ENCODE peak calls at places on chromosomes 7 and 10, in four cellular contexts. B is GM23338, P is progenitor cell of endocrine pancreas, F is right lobe of liver. N is an unnamed sample.

GRCh38 chr7:70571403-70571911 is 560.5 kb upstream of the GALNT17 start:
- DNase-seq in P (no peak), F (no peak), B (no peak), N (no peak)

GRCh38 chr10:5546891-5547683 is 22.3 kb downstream of the CALML3 start:
- DNase-seq in F (peak), P (no peak), B (no peak), N (no peak)

GRCh38 chr7:151699147-151699546 is 177.8 kb downstream of the PRKAG2 start:
- DNase-seq in F (peak), B (no peak), P (no peak), N (no peak)

GRCh38 chr10:60098676-60099601 is 192.6 kb upstream of the CCDC6 start:
- DNase-seq in F (no peak), B (peak), P (no peak), N (no peak)

GRCh38 chr7:116271161-116271979 is 61.0 kb downstream of the TES start:
- DNase-seq in F (no peak), P (no peak), B (no peak), N (no peak)

GRCh38 chr10:87734987-87735827 is 75.5 kb downstream of the PAPSS2 start:
- DNase-seq in P (no peak), B (peak), F (no peak), N (peak)

GRCh38 chr10:6036861-6037321 is 25.3 kb downstream of the IL2RA start:
- DNase-seq in F (no peak), B (no peak), P (no peak), N (no peak)

GRCh38 chr7:120553497-120553896 is 280.5 kb downstream of the KCND2 start:
- DNase-seq in P (no peak), B (no peak), F (no peak), N (no peak)

GRCh38 chr7:29109815-29110385 is 36.4 kb downstream of the CPVL start:
- DNase-seq in B (no peak), P (no peak), F (no peak), N (no peak)

GRCh38 chr7:43364391-43364790 is 218.5 kb upstream of the STK17A start:
- DNase-seq in P (no peak), F (no peak), B (no peak), N (no peak)

GRCh38 chr7:52648903-52649302 is 386.5 kb upstream of the POM121L12 start:
- DNase-seq in P (no peak), F (no peak), B (no peak), N (no peak)

GRCh38 chr10:6737758-6738463 is 157.8 kb upstream of the PRKCQ start:
- DNase-seq in P (no peak), B (no peak), F (no peak), N (no peak)

GRCh38 chr7:81234896-81235295 is 316.0 kb upstream of the SEMA3C start:
- DNase-seq in F (no peak), P (no peak), B (no peak), N (no peak)

GRCh38 chr10:60846173-60846572 is 67.9 kb downstream of the CDK1 start:
- DNase-seq in B (peak), P (no peak), F (no peak), N (no peak)

GRCh38 chr10:74977913-74978847 is 133.3 kb upstream of the SAMD8 start:
- DNase-seq in B (no peak), P (no peak), F (no peak), N (no peak)

GRCh38 chr7:24882989-24883631 is 96.9 kb downstream of the OSBPL3 start:
- DNase-seq in P (no peak), F (no peak), B (no peak), N (no peak)

GRCh38 chr10:94210465-94211186 is 152.1 kb downstream of the NOC3L start:
- DNase-seq in P (no peak), F (no peak), B (no peak), N (no peak)

GRCh38 chr7:27236053-27236410 is 6.6 kb upstream of the EVX1 start:
- DNase-seq in B (peak), F (no peak), P (no peak), N (no peak)

GRCh38 chr7:125606661-125607060 is 677.0 kb upstream of the POT1 start:
- DNase-seq in B (no peak), P (no peak), F (no peak), N (no peak)

GRCh38 chr10:65670087-65670486 is 1255.7 kb upstream of the LRRTM3 start:
- DNase-seq in F (no peak), B (no peak), P (no peak), N (no peak)

GRCh38 chr7:93047514-93048099 is 70.2 kb downstream of the SAMD9 start:
- DNase-seq in F (no peak), P (no peak), B (no peak), N (no peak)

GRCh38 chr7:49791089-49791741 is 17.8 kb downstream of the VWC2 start:
- DNase-seq in B (peak), F (no peak), P (no peak), N (no peak)

GRCh38 chr10:55519264-55519663 is 718.2 kb upstream of the PCDH15 start:
- DNase-seq in P (no peak), F (no peak), B (peak), N (no peak)

GRCh38 chr7:20236790-20237189 is 19.6 kb upstream of the MACC1 start:
- DNase-seq in P (no peak), B (no peak), F (no peak), N (no peak)

GRCh38 chr7:151429232-151429554 is 10.7 kb downstream of the CRYGN start:
- DNase-seq in P (no peak), B (no peak), F (no peak), N (no peak)

GRCh38 chr10:107152087-107152486 is 12.4 kb downstream of the SORCS1 start:
- DNase-seq in P (no peak), F (no peak), B (no peak), N (no peak)

GRCh38 chr10:94622666-94623205 is 60.8 kb upstream of the CYP2C18 start:
- DNase-seq in B (no peak), F (no peak), P (no peak), N (no peak)

GRCh38 chr10:25895856-25896255 is 38.2 kb upstream of the MYO3A start:
- DNase-seq in F (no peak), B (no peak), P (no peak), N (no peak)

GRCh38 chr7:113119429-113119828 is 1.1 kb upstream of the SMIM30 start:
- DNase-seq in B (no peak), F (no peak), P (no peak), N (no peak)

GRCh38 chr7:113122657-113123252 is 4.4 kb upstream of the SMIM30 start:
- DNase-seq in F (no peak), B (no peak), P (no peak), N (no peak)

GRCh38 chr7:113113912-113114311 is 4.4 kb downstream of the SMIM30 start:
- DNase-seq in P (no peak), B (peak), F (no peak), N (no peak)

GRCh38 chr7:113120647-113121046 is 2.3 kb upstream of the SMIM30 start:
- DNase-seq in B (no peak), F (no peak), P (no peak), N (no peak)

GRCh38 chr7:113118074-113118959 is at the start of gene SMIM30:
- DNase-seq in P (peak), F (peak), B (peak), N (peak)
- TF ChIP-seq CTCF in P (no peak), F (no peak), B (no peak), N (no peak)

GRCh38 chr10:79103078-79103477 is 34.3 kb downstream of the ZMIZ1 start:
- DNase-seq in B (no peak), P (no peak), F (no peak), N (no peak)

GRCh38 chr10:79103585-79103984 is 34.8 kb downstream of the ZMIZ1 start:
- DNase-seq in P (no peak), F (no peak), B (no peak), N (no peak)

GRCh38 chr10:79101560-79101971 is 32.8 kb downstream of the ZMIZ1 start:
- DNase-seq in F (no peak), P (no peak), B (no peak), N (no peak)

GRCh38 chr10:79100761-79101160 is 32.0 kb downstream of the ZMIZ1 start:
- DNase-seq in B (no peak), P (no peak), F (no peak), N (no peak)

DNA sequence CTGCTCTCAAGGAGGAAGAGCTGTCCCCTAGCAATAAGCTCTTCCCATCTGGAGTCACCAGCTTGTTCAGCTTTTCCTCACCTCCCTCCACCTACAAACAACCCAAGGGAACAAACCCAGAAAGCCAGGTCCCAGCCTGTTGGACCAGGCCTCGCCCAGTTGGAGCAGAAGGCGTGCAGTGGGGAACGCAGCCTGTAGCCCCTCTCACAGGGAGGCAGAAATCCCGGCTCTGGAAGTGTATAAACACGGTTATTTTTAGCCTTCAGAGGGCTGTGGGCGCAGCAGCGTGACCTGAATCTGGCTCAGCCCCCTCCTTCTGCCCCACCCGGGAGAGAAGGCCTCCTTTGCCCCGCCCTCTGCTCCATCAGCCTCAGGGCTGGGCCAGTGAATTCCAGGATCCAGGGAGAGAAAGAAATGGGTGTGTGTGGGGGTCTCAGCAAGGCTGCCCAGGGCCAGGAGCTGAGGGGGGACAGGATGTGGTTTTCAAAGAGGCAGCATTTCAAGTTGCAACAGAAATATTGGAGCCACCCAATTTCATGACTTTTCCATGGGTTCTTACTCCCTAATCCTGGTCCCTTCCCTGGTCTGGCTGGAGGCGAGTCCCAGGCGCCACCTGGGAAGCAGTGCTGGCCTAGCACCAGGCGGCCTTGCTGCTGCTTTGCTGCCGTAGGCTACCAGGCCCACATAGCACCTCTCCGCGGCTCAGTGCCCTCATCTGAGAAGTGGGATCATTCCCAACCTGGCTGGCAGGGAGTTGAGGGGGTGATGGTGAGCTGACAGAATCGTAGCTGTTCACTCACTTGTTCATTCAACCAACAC is 33.5 kb downstream of the ZMIZ1 start:
- DNase-seq in F (no peak), B (peak), P (no peak), N (peak)
- TF ChIP-seq CTCF in F (no peak), B (no peak), P (no peak), N (no peak)

GRCh38 chr7:73840715-73841379 is 1.5 kb downstream of the METTL27 start:
- DNase-seq in B (no peak), F (no peak), P (no peak), N (no peak)
- TF ChIP-seq CTCF in B (no peak), F (no peak), P (no peak), N (no peak)

GRCh38 chr10:125095228-125095627 is 65.1 kb downstream of the CTBP2 start:
- DNase-seq in F (peak), B (no peak), P (no peak), N (no peak)

GRCh38 chr10:125095776-125096175 is 64.6 kb downstream of the CTBP2 start:
- DNase-seq in B (no peak), F (peak), P (no peak), N (no peak)

GRCh38 chr10:125094111-125094705 is 66.2 kb downstream of the CTBP2 start:
- DNase-seq in B (no peak), P (no peak), F (peak), N (no peak)

GRCh38 chr10:125093199-125093841 is 67.0 kb downstream of the CTBP2 start:
- DNase-seq in B (no peak), F (peak), P (no peak), N (no peak)

DNA sequence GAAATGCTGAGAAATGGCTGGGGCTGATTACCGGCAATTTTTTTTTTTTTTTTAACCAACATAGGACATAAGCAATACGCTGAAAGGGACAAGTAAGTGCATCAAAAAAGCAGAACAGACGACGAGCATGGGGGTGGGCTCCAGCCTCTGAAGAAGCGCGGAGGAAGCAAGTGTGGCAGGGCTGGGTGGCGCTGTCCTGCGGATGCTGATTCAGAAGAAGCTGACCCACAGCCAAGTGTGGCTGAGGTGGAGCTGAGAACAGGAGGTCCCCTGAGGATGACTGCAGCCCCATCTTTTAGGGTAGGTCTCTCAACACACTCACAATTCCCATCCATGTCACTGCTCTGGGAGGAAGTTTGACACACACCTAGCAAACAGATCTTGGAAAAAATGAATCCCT is 65.5 kb downstream of the CTBP2 start:
- DNase-seq in P (no peak), F (peak), B (no peak), N (no peak)
- TF ChIP-seq CTCF in P (no peak), F (no peak), B (no peak), N (no peak)

DNA sequence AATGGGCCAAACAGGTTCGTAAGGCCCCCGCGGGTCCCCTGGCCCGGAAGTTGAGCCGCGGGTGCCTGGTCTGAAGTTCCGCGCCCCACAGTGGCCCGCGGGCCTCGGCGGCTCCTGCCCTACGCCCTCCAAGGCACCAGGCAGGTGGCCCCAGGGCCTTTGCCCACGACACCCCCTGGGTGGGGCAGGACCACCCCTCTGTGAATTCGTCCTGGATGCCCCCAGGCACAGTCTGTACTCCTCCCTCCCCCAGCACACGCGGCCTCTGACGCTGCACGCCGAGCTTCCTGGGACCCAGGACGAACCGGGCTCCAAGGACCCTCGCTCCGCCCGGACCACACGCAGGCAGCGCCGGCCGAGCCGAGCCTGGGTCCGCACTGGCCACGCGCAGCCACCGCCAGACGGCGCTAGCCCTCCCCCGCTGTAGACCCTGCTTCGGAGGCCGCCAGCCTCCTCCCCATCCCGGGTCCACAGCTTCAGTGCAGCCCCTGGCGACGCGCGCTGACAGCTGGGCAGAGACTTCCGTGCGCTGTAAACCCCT is 810 bp upstream of the TCERG1L start:
- DNase-seq in B (peak), P (peak), F (no peak), N (no peak)
- TF ChIP-seq CTCF in B (peak), P (peak), F (peak), N (peak)

GRCh38 chr10:133016493-133017202 is 71.1 kb upstream of the ADGRA1 start:
- DNase-seq in B (no peak), F (no peak), P (no peak), N (no peak)
- TF ChIP-seq CTCF in B (no peak), F (no peak), P (no peak), N (no peak)

GRCh38 chr7:155544485-155544884 is 1.9 kb downstream of the CNPY1 start:
- DNase-seq in P (no peak), F (no peak), B (no peak), N (no peak)

GRCh38 chr7:155547161-155547791 is 917 bp upstream of the CNPY1 start:
- DNase-seq in F (peak), B (no peak), P (no peak), N (no peak)

GRCh38 chr7:155543926-155544325 is 2.4 kb downstream of the CNPY1 start:
- DNase-seq in P (no peak), B (no peak), F (no peak), N (no peak)

GRCh38 chr7:155543011-155543881 is 3.1 kb downstream of the CNPY1 start:
- DNase-seq in P (no peak), B (peak), F (no peak), N (no peak)

DNA sequence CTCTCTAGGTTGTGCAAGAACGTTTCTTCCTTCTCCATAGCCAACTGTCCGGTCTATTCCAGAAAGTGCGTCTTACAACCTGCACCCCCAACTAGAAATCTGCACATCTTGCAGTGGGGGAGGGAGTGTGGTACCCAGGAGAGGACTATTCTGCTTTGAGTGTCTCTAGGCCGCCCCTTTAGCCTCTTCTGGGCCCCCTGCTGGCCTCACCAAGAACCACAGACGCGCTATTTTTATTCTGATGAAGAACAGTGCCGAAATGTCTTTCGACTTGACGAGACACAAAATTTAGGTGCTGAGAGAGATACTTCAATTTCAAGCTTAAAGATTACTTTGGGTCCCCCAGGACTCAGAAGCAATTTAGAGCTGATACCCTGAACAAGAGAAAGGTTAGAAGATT is 1.0 kb downstream of the CNPY1 start:
- DNase-seq in F (no peak), B (peak), P (no peak), N (no peak)
- TF ChIP-seq CTCF in F (no peak), B (peak), P (peak), N (no peak)

GRCh38 chr10:80472234-80473095 is 18.4 kb downstream of the TSPAN14 start:
- DNase-seq in F (no peak), B (no peak), P (no peak), N (no peak)

GRCh38 chr10:80471715-80472233 is 17.7 kb downstream of the TSPAN14 start:
- DNase-seq in B (no peak), F (no peak), P (no peak), N (no peak)

GRCh38 chr10:80473692-80474596 is 19.8 kb downstream of the TSPAN14 start:
- DNase-seq in F (no peak), P (no peak), B (no peak), N (no peak)

GRCh38 chr10:80474597-80474910 is 20.4 kb downstream of the TSPAN14 start:
- DNase-seq in F (no peak), B (no peak), P (no peak), N (no peak)

GRCh38 chr10:80473096-80473657 is 19.1 kb downstream of the TSPAN14 start:
- DNase-seq in F (no peak), B (no peak), P (no peak), N (no peak)
- TF ChIP-seq CTCF in F (no peak), B (no peak), P (no peak), N (no peak)

N was measured in D721Med.